ENCODE peak calls at places on chromosomes 3 and 15, in ten cellular contexts. B is SK-N-SH, H is fibroblast of lung, U is HCT116, M is OCI-LY7, S is GM12878, J is GM23338, K is hepatocyte, T is K562, Z is keratinocyte. F is an unnamed sample.

GRCh38 chr3:46932455-46933225 is 43.9 kb downstream of the CCDC12 start:
- DNase-seq in B (no peak), H (no peak), U (no peak), M (peak), S (no peak), J (no peak), K (no peak), T (no peak), Z (no peak), F (no peak)

GRCh38 chr3:61632568-61633175 is 71.3 kb downstream of the PTPRG start:
- DNase-seq in B (no peak), H (peak), U (no peak), M (no peak), S (no peak), J (no peak), K (no peak), T (no peak), Z (no peak), F (no peak)

GRCh38 chr3:64621275-64621674 is 66.5 kb downstream of the ADAMTS9 start:
- DNase-seq in B (no peak), H (no peak), U (no peak), M (no peak), S (no peak), J (no peak), K (no peak), T (no peak), Z (no peak), F (no peak)

GRCh38 chr3:127439621-127440020 is 150.9 kb downstream of the TPRA1 start:
- DNase-seq in B (no peak), H (no peak), U (no peak), M (no peak), S (no peak), J (no peak), K (no peak), T (no peak), Z (no peak), F (no peak)

GRCh38 chr15:66752078-66752477 is 50.0 kb downstream of the SMAD6 start:
- DNase-seq in B (no peak), H (no peak), U (no peak), M (no peak), S (no peak), J (no peak), K (no peak), T (no peak), Z (no peak), F (no peak)

GRCh38 chr3:99394831-99395733 is 243.3 kb upstream of the COL8A1 start:
- DNase-seq in B (no peak), H (peak), U (no peak), M (no peak), S (no peak), J (no peak), K (no peak), T (no peak), Z (peak), F (peak)

GRCh38 chr3:81339040-81339845 is 422.2 kb downstream of the GBE1 start:
- DNase-seq in B (peak), H (peak), U (no peak), M (peak), S (no peak), J (peak), K (peak), T (peak), Z (no peak), F (no peak)

GRCh38 chr3:151751161-151751560 is 17.4 kb downstream of the AADACL2 start:
- DNase-seq in B (no peak), H (peak), U (no peak), M (no peak), S (no peak), J (no peak), K (no peak), T (no peak), Z (no peak), F (no peak)

GRCh38 chr3:123036352-123037014 is 8.9 kb upstream of the SEMA5B start:
- DNase-seq in B (no peak), H (peak), U (no peak), M (no peak), S (no peak), J (no peak), K (peak), T (no peak), Z (no peak), F (peak)

GRCh38 chr3:182490601-182491485 is 302.5 kb upstream of the ATP11B start:
- DNase-seq in B (peak), H (peak), U (peak), M (peak), S (no peak), J (peak), K (peak), T (peak), Z (no peak), F (peak)

GRCh38 chr3:164521644-164522043 is 556.7 kb downstream of the SI start:
- DNase-seq in B (no peak), H (no peak), U (no peak), M (no peak), S (no peak), J (no peak), K (no peak), T (no peak), Z (no peak), F (no peak)

GRCh38 chr3:9884555-9885165 is 4.6 kb upstream of the CIDEC start:
- DNase-seq in B (no peak), H (peak), U (peak), M (no peak), S (no peak), J (no peak), K (peak), T (peak), Z (peak), F (peak)

GRCh38 chr3:193831495-193832455 is 238.8 kb downstream of the OPA1 start:
- DNase-seq in B (no peak), H (no peak), U (no peak), M (peak), S (peak), J (no peak), K (no peak), T (no peak), Z (peak), F (peak)

GRCh38 chr3:160577551-160578195 is 12.3 kb upstream of the KPNA4 start:
- DNase-seq in B (no peak), H (peak), U (peak), M (no peak), S (no peak), J (peak), K (no peak), T (no peak), Z (no peak), F (no peak)

GRCh38 chr3:156151824-156152428 is 31.5 kb downstream of the KCNAB1 start:
- DNase-seq in B (peak), H (peak), U (peak), M (peak), S (no peak), J (peak), K (peak), T (peak), Z (peak), F (peak)

GRCh38 chr3:73480187-73480672 is 144.5 kb downstream of the PDZRN3 start:
- DNase-seq in B (no peak), H (peak), U (no peak), M (no peak), S (no peak), J (no peak), K (no peak), T (no peak), Z (no peak), F (no peak)
- H2AFZ ChIP-seq in B (no peak), H (no peak), U (no peak), M (no peak), S (no peak), J (no peak), K (no peak), T (no peak), Z (no peak), F (no peak)

GRCh38 chr3:113166357-113166718 is 45.0 kb upstream of the BOC start:
- DNase-seq in B (no peak), H (no peak), U (no peak), M (no peak), S (no peak), J (no peak), K (no peak), T (no peak), Z (no peak), F (no peak)

GRCh38 chr3:113166719-113167492 is 44.5 kb upstream of the BOC start:
- DNase-seq in B (peak), H (peak), U (no peak), M (no peak), S (no peak), J (peak), K (peak), T (no peak), Z (no peak), F (peak)

GRCh38 chr3:113165841-113166240 is 45.5 kb upstream of the BOC start:
- DNase-seq in B (no peak), H (no peak), U (no peak), M (no peak), S (no peak), J (no peak), K (no peak), T (no peak), Z (no peak), F (no peak)

GRCh38 chr3:113169876-113170452 is 41.4 kb upstream of the BOC start:
- DNase-seq in B (no peak), H (no peak), U (no peak), M (no peak), S (no peak), J (no peak), K (no peak), T (no peak), Z (no peak), F (no peak)

GRCh38 chr3:113167929-113168771 is 43.2 kb upstream of the BOC start:
- DNase-seq in B (no peak), H (no peak), U (no peak), M (no peak), S (no peak), J (no peak), K (peak), T (no peak), Z (no peak), F (no peak)
- H2AFZ ChIP-seq in B (no peak), H (no peak), U (no peak), M (no peak), S (no peak), J (peak), K (no peak), T (no peak), Z (no peak), F (no peak)

GRCh38 chr3:59816312-59816711 is 766.5 kb upstream of the CFAP20DC start:
- DNase-seq in B (no peak), H (no peak), U (no peak), M (no peak), S (no peak), J (no peak), K (no peak), T (no peak), Z (no peak), F (peak)
- H2AFZ ChIP-seq in B (no peak), H (no peak), U (no peak), M (no peak), S (no peak), J (no peak), K (no peak), T (no peak), Z (no peak), F (no peak)

DNA sequence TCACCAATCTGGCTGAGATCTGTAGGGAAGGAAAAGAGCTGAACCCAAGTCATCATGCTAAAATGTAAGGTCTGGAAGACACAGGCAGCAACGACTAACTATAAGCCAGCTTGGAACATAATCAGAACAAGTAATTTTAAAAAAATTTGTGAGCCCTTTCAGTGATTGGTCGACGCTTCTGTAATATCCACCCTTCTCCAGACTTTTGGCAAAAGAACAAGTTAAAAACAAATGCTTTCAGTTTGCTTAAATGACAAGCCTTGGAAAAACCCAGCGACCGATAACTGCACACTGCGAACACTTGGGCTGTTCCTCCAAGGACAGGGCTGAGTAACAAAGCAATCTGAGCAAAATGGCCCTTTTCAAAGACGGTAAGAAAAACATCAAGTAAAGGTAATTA is 49.6 kb downstream of the PCSK6 start:
- DNase-seq in B (no peak), H (peak), U (no peak), M (no peak), S (no peak), J (no peak), K (no peak), T (no peak), Z (no peak), F (no peak)
- H2AFZ ChIP-seq in B (no peak), H (peak), U (no peak), M (no peak), S (no peak), J (no peak), K (no peak), T (no peak), Z (peak), F (no peak)

DNA sequence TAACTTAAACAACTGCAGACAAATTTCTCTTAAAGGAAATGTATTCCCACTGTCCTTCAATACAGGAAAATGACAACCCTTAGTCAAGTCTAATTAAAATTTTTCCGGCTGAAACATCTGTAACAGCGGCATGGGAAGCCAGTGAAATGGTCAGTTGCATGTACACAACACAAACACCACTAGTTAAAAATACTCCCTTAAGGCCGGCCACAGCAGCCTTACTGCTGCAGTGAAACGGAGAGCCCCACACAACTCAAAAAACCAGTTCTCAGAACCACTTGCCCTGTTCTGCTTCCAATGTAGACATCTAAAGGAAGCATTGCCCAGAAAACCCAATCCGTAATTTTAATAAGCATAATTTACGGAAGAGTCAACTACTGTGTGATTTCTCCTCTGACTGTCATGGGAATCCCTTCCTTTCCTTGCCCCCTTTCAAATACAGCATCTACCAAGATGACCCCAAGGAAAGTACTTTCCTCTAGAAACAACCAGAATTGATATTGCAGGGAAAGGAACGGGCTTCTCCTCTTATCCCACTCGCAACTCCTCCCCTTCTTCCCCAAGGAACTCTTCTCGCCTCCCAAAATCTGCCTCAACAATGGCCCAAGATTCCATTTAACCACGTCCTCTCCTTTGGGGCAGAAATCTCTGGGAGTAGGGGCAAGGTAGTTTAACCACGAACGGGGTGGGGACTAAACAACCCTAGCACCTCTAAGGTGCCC is 1.6 kb downstream of the FBN1 start:
- DNase-seq in B (no peak), H (peak), U (no peak), M (no peak), S (no peak), J (no peak), K (no peak), T (no peak), Z (no peak), F (no peak)
- H2AFZ ChIP-seq in B (no peak), H (peak), U (no peak), M (no peak), S (peak), J (peak), K (peak), T (no peak), Z (peak), F (no peak)

GRCh38 chr3:153221748-153222162 is 59.7 kb downstream of the RAP2B start:
- DNase-seq in B (peak), H (peak), U (no peak), M (no peak), S (peak), J (no peak), K (peak), T (peak), Z (peak), F (peak)
- H2AFZ ChIP-seq in B (peak), H (peak), U (no peak), M (no peak), S (peak), J (peak), K (no peak), T (peak), Z (no peak), F (peak)

GRCh38 chr3:113329757-113330156 is 111.5 kb downstream of the CFAP44 start:
- DNase-seq in B (no peak), H (peak), U (no peak), M (no peak), S (no peak), J (no peak), K (no peak), T (no peak), Z (no peak), F (no peak)
- H2AFZ ChIP-seq in B (no peak), H (no peak), U (no peak), M (no peak), S (no peak), J (no peak), K (no peak), T (no peak), Z (no peak), F (no peak)

F was measured in PC-9.